ENCODE peak calls at places on chromosomes 1 and 21, in nine cellular contexts. X, T, O, Y, M, N, K, Q and F are unnamed samples.

GRCh38 chr1:28199328-28200233 is 23.1 kb upstream of the PTAFR start:
- DNase-seq in N (no peak), T (no peak), M (no peak), X (no peak), Q (no peak), O (no peak), Y (no peak), K (no peak), F (peak; percentile 87)

GRCh38 chr1:224884428-224884827 is 45.0 kb upstream of the DNAH14 start:
- DNase-seq in N (no peak), T (no peak), K (no peak), X (no peak), O (no peak), Q (peak; percentile 22), Y (no peak), M (peak; percentile 51), F (no peak)

GRCh38 chr1:4057603-4058002 is 157.5 kb upstream of the C1orf174 start:
- DNase-seq in O (no peak), Y (no peak), T (no peak), X (no peak), Q (no peak), N (no peak), M (no peak), K (no peak), F (no peak)

GRCh38 chr1:223056802-223057201 is 86.2 kb downstream of the TLR5 start:
- DNase-seq in K (no peak), T (no peak), Q (no peak), N (no peak), Y (no peak), M (no peak), O (no peak), X (no peak), F (no peak)

GRCh38 chr1:203202431-203203245 is 16.1 kb upstream of the CHI3L1 start:
- DNase-seq in N (no peak), M (no peak), Q (peak; percentile 98), K (peak; percentile 91), O (peak; percentile 69), X (no peak), Y (no peak), T (peak; percentile 95), F (no peak)

GRCh38 chr21:23101111-23101510 is 2102.9 kb downstream of the NCAM2 start:
- DNase-seq in Y (no peak), K (no peak), T (no peak), Q (no peak), N (no peak), O (no peak), M (no peak), X (no peak), F (no peak)

GRCh38 chr21:45535341-45536081 is 6.7 kb downstream of the SLC19A1 start:
- DNase-seq in N (no peak), T (no peak), X (no peak), M (peak; percentile 36), Q (no peak), Y (peak; percentile 23), O (peak; percentile 17), K (no peak), F (no peak)

GRCh38 chr1:164361927-164362326 is 197.1 kb upstream of the PBX1 start:
- DNase-seq in X (peak; percentile 59), K (no peak), Y (no peak), Q (no peak), N (no peak), M (no peak), O (no peak), T (no peak), F (no peak)

GRCh38 chr1:109850827-109851226 is 59.8 kb upstream of the CSF1 start:
- DNase-seq in Y (no peak), M (no peak), X (no peak), Q (peak; percentile 42), O (no peak), T (no peak), N (no peak), K (no peak), F (no peak)

GRCh38 chr1:154955039-154955717 is 721 bp downstream of the PBXIP1 start:
- DNase-seq in N (no peak), M (peak; percentile 55), Q (peak; percentile 86), X (peak; percentile 55), K (no peak), O (no peak), T (peak; percentile 68), Y (peak; percentile 73), F (peak; percentile 81)

GRCh38 chr21:45998871-45999580 is 17.5 kb downstream of the COL6A1 start:
- DNase-seq in M (no peak), Q (no peak), X (no peak), N (no peak), T (no peak), O (no peak), K (no peak), Y (peak; percentile 6), F (no peak)

GRCh38 chr1:94048413-94049164 is 72.4 kb downstream of the ABCA4 start:
- DNase-seq in X (no peak), M (no peak), K (peak; percentile 76), N (no peak), Y (no peak), O (no peak), T (peak; percentile 15), Q (peak; percentile 86), F (no peak)

GRCh38 chr1:94050263-94050662 is 70.7 kb downstream of the ABCA4 start:
- DNase-seq in O (no peak), N (no peak), Y (no peak), K (no peak), M (no peak), T (no peak), Q (no peak), X (no peak), F (no peak)

GRCh38 chr1:94049791-94050190 is 71.2 kb downstream of the ABCA4 start:
- DNase-seq in X (no peak), M (no peak), N (no peak), Y (no peak), T (no peak), K (no peak), Q (no peak), O (no peak), F (no peak)

GRCh38 chr1:94045465-94046056 is 75.4 kb downstream of the ABCA4 start:
- DNase-seq in Q (peak; percentile 99), K (peak; percentile 92), M (peak; percentile 95), O (peak; percentile 84), T (peak; percentile 92), X (peak; percentile 75), N (peak; percentile 47), Y (peak; percentile 77), F (peak; percentile 44)

GRCh38 chr1:94047914-94048313 is 73.0 kb downstream of the ABCA4 start:
- DNase-seq in K (no peak), O (no peak), Y (no peak), Q (no peak), T (no peak), M (no peak), X (no peak), N (no peak), F (no peak)
- TF ChIP-seq CTCF in K (no peak), O (no peak), Y (no peak), Q (no peak), T (no peak), M (no peak), X (no peak), N (no peak), F (no peak)

DNA sequence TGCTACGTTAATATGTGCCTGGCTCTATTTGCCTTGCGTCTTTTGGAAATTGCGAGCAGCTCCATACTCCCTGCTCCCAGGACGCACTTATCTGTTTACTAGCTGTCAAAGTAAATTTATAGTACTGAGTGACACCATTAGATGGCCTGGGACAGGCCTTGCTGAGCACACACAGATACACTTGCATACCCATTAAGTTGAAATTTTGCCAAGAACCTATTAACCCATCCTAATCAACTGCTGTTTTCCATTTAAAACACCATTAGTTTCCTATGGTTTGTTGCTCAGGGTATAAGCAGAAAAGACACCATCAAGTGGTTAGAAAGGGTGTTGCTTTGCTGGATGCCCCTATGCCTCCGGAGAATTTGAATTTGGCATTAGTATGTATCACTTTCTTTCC is 187.3 kb downstream of the SLC44A5 start:
- DNase-seq in Y (no peak), O (no peak), Q (no peak), N (no peak), X (peak; percentile 1), M (no peak), K (no peak), T (no peak), F (no peak)
- TF ChIP-seq CTCF in Y (no peak), O (no peak), Q (no peak), N (peak; percentile 43), X (no peak), M (peak; percentile 4), K (no peak), T (no peak), F (no peak)

DNA sequence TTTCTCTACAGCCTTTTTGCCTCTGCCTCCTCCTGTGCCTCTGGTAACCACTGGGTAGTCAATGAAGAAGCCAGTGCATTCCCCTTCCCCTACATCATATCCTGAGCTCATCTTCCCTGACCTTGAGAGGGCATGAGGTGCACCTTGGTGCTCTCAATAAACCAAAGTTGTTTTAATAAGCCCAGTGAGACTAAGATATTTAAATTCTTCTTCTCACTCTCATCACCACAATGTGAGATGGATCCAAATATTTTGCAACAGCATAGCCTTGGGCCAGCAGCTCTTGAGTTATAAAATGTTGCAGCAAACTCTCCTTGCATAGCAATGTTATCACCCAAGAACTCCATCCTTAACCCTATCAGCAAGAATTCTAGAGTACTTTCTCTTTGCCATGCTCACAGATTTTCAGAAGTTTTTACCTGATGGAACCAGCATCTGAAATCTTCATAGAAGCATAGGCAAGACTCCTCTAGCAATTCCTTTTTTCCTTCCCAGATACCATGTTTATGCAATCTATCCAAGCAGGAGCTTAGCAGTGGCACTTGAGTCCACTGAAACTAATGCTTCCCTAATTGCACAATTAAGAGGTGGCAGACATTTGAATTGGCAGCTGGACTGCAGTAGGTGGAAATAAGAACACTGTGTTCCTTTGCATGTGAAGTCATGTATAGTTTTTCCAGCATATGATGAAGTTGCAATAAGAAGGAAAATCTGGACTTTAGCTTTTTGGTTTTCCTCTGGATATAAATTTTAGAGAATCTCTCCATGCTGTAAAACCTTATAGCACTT is 36.8 kb downstream of the CDC7 start:
- DNase-seq in Y (no peak), N (no peak), K (peak; percentile 85), M (no peak), X (peak; percentile 19), O (no peak), Q (peak; percentile 79), T (peak; percentile 86), F (no peak)
- TF ChIP-seq CTCF in Y (no peak), N (no peak), K (no peak), M (no peak), X (no peak), O (no peak), Q (no peak), T (no peak), F (no peak)

GRCh38 chr1:167365360-167365759 is 144.7 kb downstream of the POU2F1 start:
- DNase-seq in K (no peak), T (no peak), Q (no peak), O (no peak), Y (no peak), M (no peak), X (no peak), N (no peak), F (no peak)

GRCh38 chr1:167369933-167370332 is 148.4 kb downstream of the CD247 start:
- DNase-seq in N (no peak), X (no peak), Q (no peak), M (no peak), K (no peak), T (no peak), O (no peak), Y (no peak), F (no peak)

GRCh38 chr1:167373398-167373797 is 144.9 kb downstream of the CD247 start:
- DNase-seq in K (peak; percentile 44), Q (peak; percentile 56), O (no peak), Y (no peak), M (no peak), X (no peak), N (no peak), T (peak; percentile 68), F (no peak)

GRCh38 chr1:167362638-167363037 is 142.0 kb downstream of the POU2F1 start:
- DNase-seq in T (no peak), O (no peak), Y (no peak), N (no peak), M (no peak), Q (no peak), K (no peak), X (no peak), F (no peak)

GRCh38 chr1:167367705-167368104 is 147.0 kb downstream of the POU2F1 start:
- DNase-seq in Q (no peak), M (no peak), O (no peak), X (no peak), Y (no peak), N (no peak), K (no peak), T (no peak), F (no peak)
- TF ChIP-seq CTCF in Q (no peak), M (no peak), O (no peak), X (no peak), Y (no peak), N (no peak), K (no peak), T (no peak), F (no peak)